ENCODE peak calls at places on chromosomes 11 and 22, in four cellular contexts. One of them, this sample, is unnamed.

GRCh38 chr22:31142285-31142684 is 2.0 kb upstream of the PLA2G3 start:
- DNase-seq in osteoblast: peak; percentile 43
- DNase-seq in cardiac muscle cell: no peak
- DNase-seq in transverse colon: no peak
- DNase-seq in this sample: no peak

GRCh38 chr11:93476796-93477195 is 66.4 kb downstream of the SMCO4 start:
- DNase-seq in osteoblast: peak; percentile 94
- DNase-seq in cardiac muscle cell: no peak
- DNase-seq in transverse colon: no peak
- DNase-seq in this sample: no peak

GRCh38 chr11:102807921-102808320 is 10.0 kb upstream of the MMP1 start:
- DNase-seq in osteoblast: no peak
- DNase-seq in cardiac muscle cell: peak; percentile 32
- DNase-seq in transverse colon: no peak
- DNase-seq in this sample: peak; percentile 51

GRCh38 chr11:113673566-113674396 is 32.3 kb downstream of the TMPRSS5 start:
- DNase-seq in osteoblast: no peak
- DNase-seq in cardiac muscle cell: no peak
- DNase-seq in transverse colon: no peak
- DNase-seq in this sample: no peak

GRCh38 chr11:114399903-114400221 is 449 bp downstream of the C11orf71 start:
- DNase-seq in osteoblast: peak; percentile 47
- DNase-seq in cardiac muscle cell: peak; percentile 74
- DNase-seq in transverse colon: no peak
- DNase-seq in this sample: no peak

GRCh38 chr11:116244889-116245288 is 527.9 kb downstream of the BUD13 start:
- DNase-seq in osteoblast: no peak
- DNase-seq in cardiac muscle cell: no peak
- DNase-seq in transverse colon: no peak
- DNase-seq in this sample: no peak

GRCh38 chr11:58905716-58906547 is 33.4 kb upstream of the GLYATL1 start:
- DNase-seq in osteoblast: peak; percentile 84
- DNase-seq in cardiac muscle cell: peak; percentile 89
- DNase-seq in transverse colon: peak; percentile 50
- DNase-seq in this sample: peak; percentile 84

GRCh38 chr11:96761451-96761850 is 371.6 kb downstream of the JRKL start:
- DNase-seq in osteoblast: no peak
- DNase-seq in cardiac muscle cell: no peak
- DNase-seq in transverse colon: no peak
- DNase-seq in this sample: no peak

GRCh38 chr22:35480627-35481565 is 59.7 kb upstream of the RASD2 start:
- DNase-seq in osteoblast: no peak
- DNase-seq in cardiac muscle cell: no peak
- DNase-seq in transverse colon: peak; percentile 81
- DNase-seq in this sample: no peak

GRCh38 chr11:47494996-47495855 is 46.3 kb upstream of the RAPSN start:
- DNase-seq in osteoblast: no peak
- DNase-seq in cardiac muscle cell: peak; percentile 83
- DNase-seq in transverse colon: no peak
- DNase-seq in this sample: no peak

GRCh38 chr11:34791725-34792124 is 124.5 kb downstream of the APIP start:
- DNase-seq in osteoblast: no peak
- DNase-seq in cardiac muscle cell: no peak
- DNase-seq in transverse colon: no peak
- DNase-seq in this sample: no peak

GRCh38 chr11:95505927-95506426 is 275.0 kb upstream of the SESN3 start:
- DNase-seq in osteoblast: peak; percentile 60
- DNase-seq in cardiac muscle cell: peak; percentile 89
- DNase-seq in transverse colon: no peak
- DNase-seq in this sample: no peak

GRCh38 chr11:12017865-12018453 is 9.5 kb upstream of the DKK3 start:
- DNase-seq in osteoblast: no peak
- DNase-seq in cardiac muscle cell: peak; percentile 59
- DNase-seq in transverse colon: no peak
- DNase-seq in this sample: no peak

GRCh38 chr11:76073716-76074115 is 132.6 kb downstream of the WNT11 start:
- DNase-seq in osteoblast: peak; percentile 5
- DNase-seq in cardiac muscle cell: peak; percentile 84
- DNase-seq in transverse colon: no peak
- DNase-seq in this sample: no peak

GRCh38 chr11:128171496-128171895 is 415.9 kb downstream of the ETS1 start:
- DNase-seq in osteoblast: no peak
- DNase-seq in cardiac muscle cell: peak; percentile 27
- DNase-seq in transverse colon: no peak
- DNase-seq in this sample: no peak

GRCh38 chr11:79227732-79228416 is 213.0 kb downstream of the TENM4 start:
- DNase-seq in osteoblast: no peak
- DNase-seq in cardiac muscle cell: no peak
- DNase-seq in transverse colon: no peak
- DNase-seq in this sample: no peak

GRCh38 chr11:88421530-88421929 is 84.0 kb upstream of the CTSC start:
- DNase-seq in osteoblast: no peak
- DNase-seq in cardiac muscle cell: peak; percentile 66
- DNase-seq in transverse colon: no peak
- DNase-seq in this sample: peak; percentile 19

GRCh38 chr11:47184711-47185304 is 1.4 kb downstream of the PACSIN3 start:
- DNase-seq in osteoblast: peak; percentile 88
- DNase-seq in cardiac muscle cell: peak; percentile 19
- DNase-seq in transverse colon: no peak
- DNase-seq in this sample: peak; percentile 70

GRCh38 chr11:110095554-110095953 is 2.4 kb downstream of the ZC3H12C start:
- DNase-seq in osteoblast: peak; percentile 76
- DNase-seq in cardiac muscle cell: peak; percentile 56
- DNase-seq in transverse colon: no peak
- DNase-seq in this sample: no peak

GRCh38 chr11:121236115-121237001 is 56.2 kb upstream of the SC5D start:
- DNase-seq in osteoblast: no peak
- DNase-seq in cardiac muscle cell: peak; percentile 15
- DNase-seq in transverse colon: no peak
- DNase-seq in this sample: no peak

GRCh38 chr11:64146036-64146943 is 19.6 kb downstream of the MACROD1 start:
- DNase-seq in osteoblast: peak; percentile 98
- DNase-seq in cardiac muscle cell: peak; percentile 45
- DNase-seq in transverse colon: peak; percentile 61
- DNase-seq in this sample: peak; percentile 64

GRCh38 chr11:101835465-101836063 is 79.2 kb upstream of the CEP126 start:
- DNase-seq in osteoblast: no peak
- DNase-seq in cardiac muscle cell: no peak
- DNase-seq in transverse colon: no peak
- DNase-seq in this sample: no peak

GRCh38 chr11:75261902-75262361 is 21.4 kb downstream of the TPBGL start:
- DNase-seq in osteoblast: peak; percentile 25
- DNase-seq in cardiac muscle cell: no peak
- DNase-seq in transverse colon: peak; percentile 5
- DNase-seq in this sample: no peak

GRCh38 chr22:20588092-20588842 is 80.9 kb downstream of the MED15 start:
- DNase-seq in osteoblast: peak; percentile 75
- DNase-seq in cardiac muscle cell: no peak
- DNase-seq in transverse colon: no peak
- DNase-seq in this sample: no peak
- H3K36me3 ChIP-seq in osteoblast: peaks cover 37% of the 10 kb centered on the region
- H3K36me3 ChIP-seq in cardiac muscle cell: peaks cover 30% of the 10 kb centered on the region
- H3K36me3 ChIP-seq in transverse colon: peaks cover 40% of the 10 kb centered on the region
- H3K36me3 ChIP-seq in this sample: no peaks in the 10 kb centered on the region

GRCh38 chr22:46600397-46600796 is 19.8 kb upstream of the GRAMD4 start:
- DNase-seq in osteoblast: no peak
- DNase-seq in cardiac muscle cell: no peak
- DNase-seq in transverse colon: no peak
- DNase-seq in this sample: no peak
- H3K4me1 ChIP-seq in osteoblast: no peaks in the 10 kb centered on the region
- H3K4me1 ChIP-seq in cardiac muscle cell: peaks cover 31% of the 10 kb centered on the region
- H3K4me1 ChIP-seq in transverse colon: peaks cover 13% of the 10 kb centered on the region
- H3K4me1 ChIP-seq in this sample: peaks cover 3% of the 10 kb centered on the region

DNA sequence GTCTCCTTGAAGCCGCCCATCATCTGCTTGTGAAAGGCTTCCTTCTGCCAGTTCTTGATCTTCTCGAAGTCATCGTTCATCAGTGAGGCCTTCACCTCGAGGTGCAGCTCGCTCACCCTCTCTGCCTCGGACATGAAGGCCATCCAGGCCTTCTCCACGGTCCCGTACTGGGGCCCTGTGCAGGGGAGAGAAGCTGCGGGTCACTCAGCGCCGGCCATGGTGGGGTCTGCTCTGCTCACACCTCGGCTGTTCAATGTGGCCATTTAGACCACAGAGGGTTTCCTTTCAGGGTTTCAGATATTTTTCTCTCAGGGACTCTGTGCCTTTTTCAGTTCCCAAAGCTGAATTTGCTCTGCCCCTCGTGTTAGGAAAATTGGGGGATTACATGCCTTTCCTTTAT is 33.9 kb upstream of the ARFGAP3 start:
- DNase-seq in osteoblast: peak; percentile 43
- DNase-seq in cardiac muscle cell: no peak
- DNase-seq in transverse colon: no peak
- DNase-seq in this sample: no peak
- H3K36me3 ChIP-seq in osteoblast: peaks cover 25% of the 10 kb centered on the region
- H3K36me3 ChIP-seq in cardiac muscle cell: peaks cover 9% of the 10 kb centered on the region
- H3K36me3 ChIP-seq in transverse colon: peaks cover 13% of the 10 kb centered on the region
- H3K36me3 ChIP-seq in this sample: no peaks in the 10 kb centered on the region

DNA sequence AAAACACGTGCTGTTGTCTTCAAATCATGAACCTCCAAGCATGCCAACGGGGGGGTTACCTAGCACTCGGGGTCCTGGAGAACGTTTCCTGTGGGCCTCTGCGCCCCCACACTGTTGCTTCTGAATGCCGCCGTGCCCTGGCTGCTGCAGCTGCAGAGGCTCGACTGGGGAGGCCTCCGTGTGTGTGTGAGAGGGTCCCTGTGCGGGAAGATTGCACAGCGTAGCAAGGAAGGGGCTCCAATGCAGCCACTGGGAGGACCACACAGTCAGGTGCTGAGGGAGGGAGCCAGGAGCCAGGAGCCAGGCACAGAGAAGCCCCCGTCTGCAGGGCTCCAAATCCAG is 1322.3 kb downstream of the TBC1D22A start:
- DNase-seq in osteoblast: no peak
- DNase-seq in cardiac muscle cell: no peak
- DNase-seq in transverse colon: no peak
- DNase-seq in this sample: no peak
- H3K4me1 ChIP-seq in osteoblast: no peaks in the 10 kb centered on the region
- H3K4me1 ChIP-seq in cardiac muscle cell: no peaks in the 10 kb centered on the region
- H3K4me1 ChIP-seq in transverse colon: peaks cover 2% of the 10 kb centered on the region
- H3K4me1 ChIP-seq in this sample: peaks cover under 1% of the 10 kb centered on the region

DNA sequence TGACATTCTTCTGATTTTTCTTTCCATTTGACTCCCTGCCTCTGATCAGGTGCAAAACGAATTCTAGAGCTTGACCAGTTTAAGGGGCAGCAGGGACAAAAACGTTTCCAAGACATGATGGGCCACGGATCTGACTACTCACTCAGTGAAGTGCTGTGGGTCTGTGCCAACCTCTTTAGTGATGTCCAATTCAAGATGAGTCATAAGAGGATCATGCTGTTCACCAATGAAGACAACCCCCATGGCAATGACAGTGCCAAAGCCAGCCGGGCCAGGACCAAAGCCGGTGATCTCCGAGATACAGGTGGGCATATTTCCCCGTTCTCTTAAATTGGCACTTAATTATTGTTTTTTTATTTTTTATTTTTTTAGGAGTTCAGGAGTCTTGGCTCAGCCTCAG is 15.4 kb downstream of the XRCC6 start:
- DNase-seq in osteoblast: no peak
- DNase-seq in cardiac muscle cell: peak; percentile 7
- DNase-seq in transverse colon: no peak
- DNase-seq in this sample: no peak
- H3K36me3 ChIP-seq in osteoblast: peaks cover 70% of the 10 kb centered on the region
- H3K36me3 ChIP-seq in cardiac muscle cell: peaks cover 62% of the 10 kb centered on the region
- H3K36me3 ChIP-seq in transverse colon: peaks cover 50% of the 10 kb centered on the region
- H3K36me3 ChIP-seq in this sample: peaks cover 9% of the 10 kb centered on the region

GRCh38 chr11:45382133-45382878 is 96.2 kb upstream of the SYT13 start:
- DNase-seq in osteoblast: no peak
- DNase-seq in cardiac muscle cell: no peak
- DNase-seq in transverse colon: no peak
- DNase-seq in this sample: no peak
- H3K4me1 ChIP-seq in osteoblast: peaks cover 17% of the 10 kb centered on the region
- H3K4me1 ChIP-seq in cardiac muscle cell: peaks cover 14% of the 10 kb centered on the region
- H3K4me1 ChIP-seq in transverse colon: no peaks in the 10 kb centered on the region
- H3K4me1 ChIP-seq in this sample: no peaks in the 10 kb centered on the region

GRCh38 chr11:81129618-81130017 is 1604.0 kb downstream of the FAM181B start:
- DNase-seq in osteoblast: no peak
- DNase-seq in cardiac muscle cell: no peak
- DNase-seq in transverse colon: no peak
- DNase-seq in this sample: no peak
- H3K36me3 ChIP-seq in osteoblast: no peaks in the 10 kb centered on the region
- H3K36me3 ChIP-seq in cardiac muscle cell: no peaks in the 10 kb centered on the region
- H3K36me3 ChIP-seq in transverse colon: no peaks in the 10 kb centered on the region
- H3K36me3 ChIP-seq in this sample: no peaks in the 10 kb centered on the region